ENCODE peak calls at places on chromosomes 5 and 9, in eight cellular contexts. One of them, this sample, is unnamed.

GRCh38 chr9:110769667-110770066 is 101.1 kb downstream of the MUSK start:
- DNase-seq in glutamatergic neuron: no peak
- DNase-seq in astrocyte of the cerebellum: peak
- DNase-seq in fibroblast of mammary gland: no peak
- DNase-seq in psoas muscle: no peak
- DNase-seq in IMR-90: peak
- DNase-seq in AG09309: no peak
- DNase-seq in transverse colon: no peak
- DNase-seq in this sample: no peak

GRCh38 chr9:91771027-91771426 is 179.0 kb downstream of the ROR2 start:
- DNase-seq in astrocyte of the cerebellum: peak
- DNase-seq in AG09309: peak
- DNase-seq in transverse colon: peak
- DNase-seq in psoas muscle: no peak
- DNase-seq in IMR-90: peak
- DNase-seq in glutamatergic neuron: peak
- DNase-seq in fibroblast of mammary gland: peak
- DNase-seq in this sample: no peak

GRCh38 chr5:122195784-122196394 is 66.5 kb downstream of the ZNF474 start:
- DNase-seq in psoas muscle: no peak
- DNase-seq in fibroblast of mammary gland: peak
- DNase-seq in glutamatergic neuron: no peak
- DNase-seq in transverse colon: no peak
- DNase-seq in astrocyte of the cerebellum: peak
- DNase-seq in AG09309: peak
- DNase-seq in IMR-90: peak
- DNase-seq in this sample: no peak

GRCh38 chr5:39501403-39501802 is 76.6 kb upstream of the DAB2 start:
- DNase-seq in transverse colon: no peak
- DNase-seq in fibroblast of mammary gland: peak
- DNase-seq in AG09309: no peak
- DNase-seq in IMR-90: peak
- DNase-seq in glutamatergic neuron: no peak
- DNase-seq in psoas muscle: peak
- DNase-seq in astrocyte of the cerebellum: peak
- DNase-seq in this sample: no peak

GRCh38 chr5:170861855-170862766 is at the start of gene RANBP17:
- DNase-seq in glutamatergic neuron: peak
- DNase-seq in fibroblast of mammary gland: peak
- DNase-seq in psoas muscle: peak
- DNase-seq in transverse colon: peak
- DNase-seq in AG09309: no peak
- DNase-seq in IMR-90: peak
- DNase-seq in astrocyte of the cerebellum: peak
- DNase-seq in this sample: no peak

GRCh38 chr5:1004598-1005361 is 3.8 kb upstream of the NKD2 start:
- DNase-seq in transverse colon: peak
- DNase-seq in psoas muscle: peak
- DNase-seq in fibroblast of mammary gland: peak
- DNase-seq in IMR-90: peak
- DNase-seq in glutamatergic neuron: peak
- DNase-seq in astrocyte of the cerebellum: no peak
- DNase-seq in AG09309: no peak
- DNase-seq in this sample: peak

GRCh38 chr9:75891277-75892167 is 1.0 kb downstream of the PCSK5 start:
- DNase-seq in transverse colon: peak
- DNase-seq in IMR-90: peak
- DNase-seq in AG09309: no peak
- DNase-seq in astrocyte of the cerebellum: no peak
- DNase-seq in glutamatergic neuron: peak
- DNase-seq in psoas muscle: peak
- DNase-seq in fibroblast of mammary gland: peak
- DNase-seq in this sample: peak

GRCh38 chr5:142316051-142316450 is 8.8 kb downstream of the SPRY4 start:
- DNase-seq in glutamatergic neuron: no peak
- DNase-seq in fibroblast of mammary gland: peak
- DNase-seq in psoas muscle: no peak
- DNase-seq in astrocyte of the cerebellum: no peak
- DNase-seq in IMR-90: peak
- DNase-seq in transverse colon: no peak
- DNase-seq in AG09309: no peak
- DNase-seq in this sample: no peak

GRCh38 chr5:55416306-55416705 is 108.5 kb downstream of the MTREX start:
- DNase-seq in AG09309: no peak
- DNase-seq in IMR-90: peak
- DNase-seq in astrocyte of the cerebellum: no peak
- DNase-seq in psoas muscle: no peak
- DNase-seq in transverse colon: no peak
- DNase-seq in glutamatergic neuron: no peak
- DNase-seq in fibroblast of mammary gland: peak
- DNase-seq in this sample: no peak

GRCh38 chr9:100217536-100217935 is 118.5 kb downstream of the INVS start:
- DNase-seq in AG09309: no peak
- DNase-seq in psoas muscle: no peak
- DNase-seq in glutamatergic neuron: no peak
- DNase-seq in astrocyte of the cerebellum: no peak
- DNase-seq in fibroblast of mammary gland: no peak
- DNase-seq in IMR-90: no peak
- DNase-seq in transverse colon: no peak
- DNase-seq in this sample: no peak

GRCh38 chr5:177302354-177303110 is 987 bp downstream of the RAB24 start:
- DNase-seq in astrocyte of the cerebellum: no peak
- DNase-seq in IMR-90: peak
- DNase-seq in fibroblast of mammary gland: peak
- DNase-seq in psoas muscle: peak
- DNase-seq in transverse colon: no peak
- DNase-seq in AG09309: no peak
- DNase-seq in glutamatergic neuron: no peak
- DNase-seq in this sample: no peak

GRCh38 chr5:51398875-51399635 is 15.8 kb downstream of the ISL1 start:
- DNase-seq in transverse colon: no peak
- DNase-seq in psoas muscle: no peak
- DNase-seq in fibroblast of mammary gland: no peak
- DNase-seq in AG09309: no peak
- DNase-seq in astrocyte of the cerebellum: no peak
- DNase-seq in glutamatergic neuron: peak
- DNase-seq in IMR-90: no peak
- DNase-seq in this sample: no peak

GRCh38 chr5:3299441-3299840 is 296.2 kb upstream of the IRX1 start:
- DNase-seq in transverse colon: no peak
- DNase-seq in AG09309: no peak
- DNase-seq in IMR-90: no peak
- DNase-seq in astrocyte of the cerebellum: no peak
- DNase-seq in psoas muscle: no peak
- DNase-seq in fibroblast of mammary gland: no peak
- DNase-seq in glutamatergic neuron: no peak
- DNase-seq in this sample: no peak

GRCh38 chr5:14849516-14850294 is 21.9 kb downstream of the ANKH start:
- DNase-seq in fibroblast of mammary gland: no peak
- DNase-seq in AG09309: no peak
- DNase-seq in astrocyte of the cerebellum: peak
- DNase-seq in IMR-90: no peak
- DNase-seq in glutamatergic neuron: no peak
- DNase-seq in transverse colon: no peak
- DNase-seq in psoas muscle: no peak
- DNase-seq in this sample: no peak

GRCh38 chr9:23821400-23822181 is 4.4 kb downstream of the ELAVL2 start:
- DNase-seq in astrocyte of the cerebellum: no peak
- DNase-seq in glutamatergic neuron: peak
- DNase-seq in transverse colon: peak
- DNase-seq in AG09309: no peak
- DNase-seq in fibroblast of mammary gland: no peak
- DNase-seq in psoas muscle: no peak
- DNase-seq in IMR-90: no peak
- DNase-seq in this sample: no peak

GRCh38 chr9:137575725-137576411 is 2.9 kb downstream of the DPH7 start:
- DNase-seq in AG09309: no peak
- DNase-seq in IMR-90: no peak
- DNase-seq in psoas muscle: no peak
- DNase-seq in transverse colon: no peak
- DNase-seq in astrocyte of the cerebellum: no peak
- DNase-seq in fibroblast of mammary gland: no peak
- DNase-seq in glutamatergic neuron: no peak
- DNase-seq in this sample: no peak

GRCh38 chr5:144187699-144188294 is 17.1 kb downstream of the KCTD16 start:
- DNase-seq in glutamatergic neuron: no peak
- DNase-seq in transverse colon: peak
- DNase-seq in astrocyte of the cerebellum: peak
- DNase-seq in IMR-90: peak
- DNase-seq in psoas muscle: peak
- DNase-seq in fibroblast of mammary gland: peak
- DNase-seq in AG09309: peak
- DNase-seq in this sample: peak

GRCh38 chr5:150780180-150780692 is 1.7 kb downstream of the SMIM3 start:
- DNase-seq in IMR-90: peak
- DNase-seq in fibroblast of mammary gland: peak
- DNase-seq in AG09309: no peak
- DNase-seq in psoas muscle: peak
- DNase-seq in transverse colon: peak
- DNase-seq in astrocyte of the cerebellum: no peak
- DNase-seq in glutamatergic neuron: no peak
- DNase-seq in this sample: peak

DNA sequence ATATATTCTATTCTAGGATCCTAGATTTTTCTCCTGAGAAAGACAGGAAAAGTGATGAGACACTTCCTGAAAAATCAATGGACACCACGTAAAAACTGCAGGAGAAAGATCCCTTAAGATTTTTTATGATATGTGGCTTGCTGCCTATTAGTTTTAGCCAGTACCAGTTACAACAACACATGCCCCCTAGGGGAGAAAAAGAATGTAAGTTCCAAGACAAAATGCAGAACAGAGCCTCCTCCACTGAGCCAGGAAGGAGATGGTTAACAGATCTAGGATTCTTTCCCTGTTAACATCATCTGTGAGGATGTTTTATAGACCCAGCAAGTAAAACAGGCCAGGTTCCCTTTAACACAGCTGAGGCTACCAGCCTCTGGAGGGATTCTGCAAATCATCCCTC is 574.7 kb downstream of the TLE4 start:
- DNase-seq in psoas muscle: no peak
- DNase-seq in astrocyte of the cerebellum: no peak
- DNase-seq in AG09309: no peak
- DNase-seq in IMR-90: peak
- DNase-seq in transverse colon: no peak
- DNase-seq in fibroblast of mammary gland: peak
- DNase-seq in glutamatergic neuron: no peak
- DNase-seq in this sample: no peak
- TF ChIP-seq CTCF in psoas muscle: peak
- TF ChIP-seq CTCF in astrocyte of the cerebellum: peak
- TF ChIP-seq CTCF in AG09309: peak
- TF ChIP-seq CTCF in IMR-90: peak
- TF ChIP-seq CTCF in transverse colon: no peak
- TF ChIP-seq CTCF in fibroblast of mammary gland: peak
- TF ChIP-seq CTCF in glutamatergic neuron: peak
- TF ChIP-seq CTCF in this sample: no peak

DNA sequence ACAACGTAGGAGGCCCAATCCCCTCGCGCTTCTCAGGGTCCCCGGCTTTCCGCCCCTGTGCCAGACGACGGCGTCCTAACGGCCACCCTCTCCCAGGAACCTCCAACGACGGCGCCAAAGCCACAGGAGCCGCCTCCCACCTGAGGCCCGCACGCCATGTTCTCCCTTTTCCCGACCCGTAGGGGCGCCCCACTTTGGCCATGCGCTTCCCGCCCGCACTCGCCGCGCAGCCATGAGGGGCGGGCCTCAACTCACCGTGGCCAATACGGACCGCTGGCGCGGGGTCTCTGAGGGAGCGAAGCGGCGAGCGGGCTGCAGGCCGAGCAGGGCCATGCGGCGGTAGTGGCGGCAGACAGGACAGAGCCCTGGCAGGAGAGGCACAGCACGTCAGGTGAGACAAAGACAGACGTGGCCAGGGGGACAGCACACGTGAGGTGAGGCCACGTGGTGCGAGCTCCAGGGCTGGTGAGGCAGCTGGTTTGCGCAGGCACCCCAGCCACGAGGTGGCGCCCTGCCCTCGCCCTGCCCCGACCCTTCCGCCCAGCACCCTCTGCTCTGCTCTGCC is 1005.5 kb upstream of the PTPRD start:
- DNase-seq in psoas muscle: peak
- DNase-seq in astrocyte of the cerebellum: no peak
- DNase-seq in IMR-90: no peak
- DNase-seq in transverse colon: no peak
- DNase-seq in fibroblast of mammary gland: no peak
- DNase-seq in glutamatergic neuron: no peak
- DNase-seq in AG09309: no peak
- DNase-seq in this sample: no peak
- TF ChIP-seq CTCF in psoas muscle: no peak
- TF ChIP-seq CTCF in astrocyte of the cerebellum: no peak
- TF ChIP-seq CTCF in IMR-90: no peak
- TF ChIP-seq CTCF in transverse colon: no peak
- TF ChIP-seq CTCF in fibroblast of mammary gland: no peak
- TF ChIP-seq CTCF in glutamatergic neuron: no peak
- TF ChIP-seq CTCF in AG09309: no peak
- TF ChIP-seq CTCF in this sample: no peak

GRCh38 chr5:140875085-140876065 is at the start of gene PCDHA12:
- DNase-seq in astrocyte of the cerebellum: no peak
- DNase-seq in glutamatergic neuron: peak
- DNase-seq in AG09309: no peak
- DNase-seq in IMR-90: no peak
- DNase-seq in psoas muscle: no peak
- DNase-seq in fibroblast of mammary gland: no peak
- DNase-seq in transverse colon: no peak
- DNase-seq in this sample: no peak
- TF ChIP-seq CTCF in astrocyte of the cerebellum: no peak
- TF ChIP-seq CTCF in glutamatergic neuron: peak
- TF ChIP-seq CTCF in AG09309: no peak
- TF ChIP-seq CTCF in IMR-90: no peak
- TF ChIP-seq CTCF in psoas muscle: no peak
- TF ChIP-seq CTCF in fibroblast of mammary gland: no peak
- TF ChIP-seq CTCF in transverse colon: no peak
- TF ChIP-seq CTCF in this sample: no peak

GRCh38 chr5:109247943-109248342 is 161.8 kb downstream of the PJA2 start:
- DNase-seq in fibroblast of mammary gland: no peak
- DNase-seq in AG09309: no peak
- DNase-seq in glutamatergic neuron: no peak
- DNase-seq in transverse colon: no peak
- DNase-seq in IMR-90: no peak
- DNase-seq in astrocyte of the cerebellum: no peak
- DNase-seq in psoas muscle: no peak
- DNase-seq in this sample: no peak

GRCh38 chr5:109246841-109247592 is 162.8 kb downstream of the PJA2 start:
- DNase-seq in astrocyte of the cerebellum: no peak
- DNase-seq in glutamatergic neuron: no peak
- DNase-seq in transverse colon: no peak
- DNase-seq in IMR-90: no peak
- DNase-seq in psoas muscle: no peak
- DNase-seq in fibroblast of mammary gland: no peak
- DNase-seq in AG09309: no peak
- DNase-seq in this sample: no peak

GRCh38 chr5:109246395-109246794 is 163.4 kb downstream of the PJA2 start:
- DNase-seq in fibroblast of mammary gland: no peak
- DNase-seq in IMR-90: no peak
- DNase-seq in glutamatergic neuron: no peak
- DNase-seq in astrocyte of the cerebellum: no peak
- DNase-seq in transverse colon: no peak
- DNase-seq in AG09309: no peak
- DNase-seq in psoas muscle: no peak
- DNase-seq in this sample: no peak

GRCh38 chr5:109239501-109239900 is 170.3 kb downstream of the PJA2 start:
- DNase-seq in fibroblast of mammary gland: no peak
- DNase-seq in AG09309: no peak
- DNase-seq in psoas muscle: no peak
- DNase-seq in IMR-90: no peak
- DNase-seq in astrocyte of the cerebellum: no peak
- DNase-seq in glutamatergic neuron: no peak
- DNase-seq in transverse colon: no peak
- DNase-seq in this sample: no peak

GRCh38 chr5:109242518-109242917 is 167.3 kb downstream of the PJA2 start:
- DNase-seq in fibroblast of mammary gland: no peak
- DNase-seq in astrocyte of the cerebellum: no peak
- DNase-seq in transverse colon: no peak
- DNase-seq in AG09309: no peak
- DNase-seq in psoas muscle: no peak
- DNase-seq in IMR-90: no peak
- DNase-seq in glutamatergic neuron: no peak
- DNase-seq in this sample: no peak
- TF ChIP-seq CTCF in fibroblast of mammary gland: no peak
- TF ChIP-seq CTCF in astrocyte of the cerebellum: no peak
- TF ChIP-seq CTCF in transverse colon: no peak
- TF ChIP-seq CTCF in AG09309: no peak
- TF ChIP-seq CTCF in psoas muscle: no peak
- TF ChIP-seq CTCF in IMR-90: no peak
- TF ChIP-seq CTCF in glutamatergic neuron: no peak
- TF ChIP-seq CTCF in this sample: no peak

This sample was measured in activated CD8-positive, alpha-beta T cell treated with anti-CD3 and anti-CD28 coated beads for 36 hours.